ENCODE peak calls at places on chromosomes 13 and 19, in six cellular contexts. W is uterus; E is foreskin fibroblast; O is gastrocnemius medialis; P is CD8-positive, alpha-beta T cell; F is heart right ventricle. T is an unnamed sample.
A peak's percentile ranks its signal among the peaks of the same experiment; 100 is the strongest.

GRCh38 chr13:107301724-107302374 is 733.9 kb upstream of the ARGLU1 start:
- DNase-seq in O (no peak), W (no peak), F (no peak), E (no peak), P (no peak), T (no peak)

GRCh38 chr13:105087941-105088340 is 1447.5 kb downstream of the EFNB2 start:
- DNase-seq in O (no peak), W (no peak), F (no peak), E (no peak), P (no peak), T (no peak)

GRCh38 chr19:1794424-1795185 is 17.5 kb downstream of the ATP8B3 start:
- DNase-seq in P (no peak), E (no peak), O (no peak), W (no peak), F (no peak), T (no peak)

GRCh38 chr19:3591876-3592613 is 6.8 kb downstream of the GIPC3 start:
- DNase-seq in P (no peak), E (no peak), F (no peak), O (no peak), W (no peak), T (no peak)

GRCh38 chr19:32333227-32333626 is 12.2 kb upstream of the ZNF507 start:
- DNase-seq in F (no peak), E (no peak), P (no peak), W (no peak), O (no peak), T (no peak)

GRCh38 chr19:53659292-53659691 is 27.5 kb downstream of the DPRX start:
- DNase-seq in E (no peak), P (no peak), O (no peak), F (no peak), W (no peak), T (peak; percentile 31)

GRCh38 chr13:20351279-20352022 is 119.3 kb upstream of the GJB6 start:
- DNase-seq in F (no peak), W (no peak), P (no peak), O (no peak), E (no peak), T (no peak)

GRCh38 chr19:7977021-7977722 is 28.3 kb downstream of the ELAVL1 start:
- DNase-seq in O (no peak), E (no peak), F (no peak), P (no peak), W (no peak), T (no peak)

GRCh38 chr19:56076413-56076998 is 44.6 kb downstream of the ZNF787 start:
- DNase-seq in E (peak; percentile 29), P (peak; percentile 54), F (no peak), W (no peak), O (no peak), T (peak; percentile 75)

GRCh38 chr19:470701-471100 is 9.9 kb upstream of the SHC2 start:
- DNase-seq in W (no peak), O (no peak), P (no peak), E (no peak), F (no peak), T (no peak)

GRCh38 chr13:59865398-59865797 is 298.3 kb downstream of the DIAPH3 start:
- DNase-seq in W (no peak), P (no peak), O (no peak), F (no peak), E (no peak), T (no peak)

GRCh38 chr19:51681286-51681956 is 11.7 kb upstream of the SPACA6 start:
- DNase-seq in F (no peak), E (no peak), O (no peak), P (no peak), W (no peak), T (no peak)

GRCh38 chr13:110352735-110353134 is 45.7 kb downstream of the COL4A2 start:
- DNase-seq in F (no peak), E (no peak), W (no peak), O (no peak), P (no peak), T (peak; percentile 39)

GRCh38 chr19:52297601-52298358 is 811 bp downstream of the ZNF480 start:
- DNase-seq in P (no peak), O (no peak), E (peak; percentile 3), W (no peak), F (no peak), T (no peak)

GRCh38 chr19:8150178-8150865 is 930 bp upstream of the FBN3 start:
- DNase-seq in F (no peak), W (no peak), O (no peak), E (no peak), P (no peak), T (no peak)

GRCh38 chr19:58356236-58356970 is 3.1 kb upstream of the A1BG start:
- DNase-seq in W (no peak), E (peak; percentile 37), F (no peak), P (peak; percentile 70), O (no peak), T (no peak)

GRCh38 chr19:47081095-47081494 is 32.5 kb downstream of the ZC3H4 start:
- DNase-seq in F (no peak), O (no peak), E (no peak), W (no peak), P (no peak), T (no peak)

GRCh38 chr19:35347171-35347929 is at the start of gene FFAR1:
- DNase-seq in P (no peak), O (no peak), W (no peak), E (no peak), F (no peak), T (no peak)

GRCh38 chr19:13959962-13960862 is 7.9 kb downstream of the DCAF15 start:
- DNase-seq in P (peak; percentile 62), F (no peak), E (no peak), O (no peak), W (no peak), T (peak; percentile 55)

GRCh38 chr13:98595134-98595533 is 18.2 kb upstream of the STK24 start:
- DNase-seq in O (no peak), W (no peak), F (no peak), P (no peak), E (no peak), T (no peak)

GRCh38 chr13:98592353-98592740 is 15.4 kb upstream of the STK24 start:
- DNase-seq in F (no peak), W (no peak), O (no peak), P (no peak), E (no peak), T (no peak)

GRCh38 chr13:98599502-98600328 is 22.8 kb upstream of the STK24 start:
- DNase-seq in F (no peak), P (no peak), W (no peak), E (no peak), O (no peak), T (no peak)

DNA sequence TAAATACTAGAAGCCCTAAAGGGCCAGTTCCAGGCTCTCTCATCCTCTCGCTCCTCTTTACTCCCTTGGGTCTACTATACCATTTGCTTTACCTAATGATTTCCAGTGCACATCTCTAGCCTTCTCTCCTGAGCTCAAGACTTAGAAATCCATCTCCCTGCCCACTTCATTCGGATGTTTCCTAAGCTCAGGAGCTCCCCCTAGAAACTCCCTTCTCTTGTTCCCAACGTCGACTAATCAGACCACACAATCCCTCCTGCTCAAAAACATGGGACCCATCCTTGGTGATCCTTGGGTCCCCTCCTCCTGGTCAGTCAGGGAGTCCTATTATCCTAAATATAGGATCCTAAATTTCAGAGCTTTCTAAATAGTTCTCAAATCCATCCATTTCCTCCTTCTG is 21.1 kb upstream of the STK24 start:
- DNase-seq in O (no peak), E (no peak), W (no peak), P (no peak), F (no peak), T (no peak)
- TF ChIP-seq CTCF in O (no peak), E (peak; percentile 23), W (no peak), P (no peak), F (peak; percentile 34), T (no peak)

GRCh38 chr13:29883941-29884518 is 33.6 kb upstream of the UBL3 start:
- DNase-seq in P (no peak), O (no peak), E (no peak), F (no peak), W (no peak), T (no peak)
- TF ChIP-seq CTCF in P (no peak), O (no peak), E (no peak), F (no peak), W (no peak), T (no peak)

GRCh38 chr13:23570931-23571330 is 719 bp downstream of the TNFRSF19 start:
- DNase-seq in O (no peak), F (no peak), P (no peak), W (no peak), E (no peak), T (no peak)

GRCh38 chr13:23570099-23570926 is at the start of gene TNFRSF19:
- DNase-seq in F (peak; percentile 40), E (peak; percentile 74), W (peak; percentile 78), P (no peak), O (no peak), T (no peak)

GRCh38 chr13:23563085-23563484 is 7.1 kb upstream of the TNFRSF19 start:
- DNase-seq in E (no peak), O (no peak), F (no peak), W (no peak), P (no peak), T (no peak)

GRCh38 chr13:23572836-23573235 is 2.6 kb downstream of the TNFRSF19 start:
- DNase-seq in W (no peak), O (no peak), F (no peak), E (no peak), P (no peak), T (no peak)

DNA sequence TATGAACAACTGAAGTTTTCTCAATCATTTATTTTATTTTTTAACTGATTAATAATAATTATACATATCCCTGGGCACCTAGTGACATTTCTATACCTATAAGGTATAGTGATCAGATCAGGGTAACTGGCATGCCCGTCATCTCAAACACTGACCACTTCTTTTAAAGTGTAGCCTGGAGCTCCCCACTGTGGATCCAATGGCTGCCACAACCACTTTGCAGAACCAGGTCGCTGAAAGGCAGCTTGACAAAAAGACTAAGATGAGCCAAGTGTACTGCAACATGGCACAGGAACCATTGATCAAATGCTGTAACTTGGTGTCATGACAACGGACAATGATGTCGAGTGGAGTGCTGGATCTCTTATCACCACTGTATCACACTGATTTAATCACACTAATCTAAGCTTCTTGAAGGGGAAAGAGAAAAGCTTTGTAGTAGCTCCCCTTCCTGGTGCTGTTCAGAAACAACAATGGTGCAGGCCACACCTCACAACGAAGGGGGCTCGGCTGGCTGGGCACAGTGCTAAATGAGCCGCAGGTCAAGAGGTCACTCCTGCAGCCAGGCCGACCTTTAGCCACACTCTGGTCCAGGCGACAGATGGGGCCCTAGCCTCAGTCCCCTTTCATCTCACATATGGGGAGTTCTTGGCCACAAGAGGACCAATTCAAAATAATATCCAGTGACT is 2.3 kb upstream of the TNFRSF19 start:
- DNase-seq in P (no peak), E (no peak), W (no peak), F (no peak), O (no peak), T (no peak)
- TF ChIP-seq CTCF in P (no peak), E (peak; percentile 18), W (no peak), F (peak; percentile 58), O (no peak), T (no peak)

GRCh38 chr19:19744641-19745040 is 11.7 kb upstream of the ZNF14 start:
- DNase-seq in O (no peak), F (no peak), E (no peak), W (no peak), P (no peak), T (no peak)

GRCh38 chr19:19745496-19746285 is 12.8 kb upstream of the ZNF14 start:
- DNase-seq in E (no peak), P (no peak), F (no peak), O (no peak), W (no peak), T (no peak)

GRCh38 chr19:19748249-19748938 is 15.5 kb upstream of the ZNF14 start:
- DNase-seq in O (no peak), W (no peak), E (no peak), F (no peak), P (no peak), T (no peak)

GRCh38 chr19:19747357-19748220 is 14.7 kb upstream of the ZNF14 start:
- DNase-seq in E (no peak), F (no peak), P (no peak), W (no peak), O (no peak), T (no peak)

GRCh38 chr19:19746286-19747213 is 13.6 kb upstream of the ZNF14 start:
- DNase-seq in F (no peak), P (no peak), E (no peak), O (no peak), W (no peak), T (no peak)
- TF ChIP-seq CTCF in F (no peak), P (no peak), E (no peak), O (no peak), W (no peak), T (no peak)

T was measured in endothelial cell.